ENCODE peak calls at places on chromosomes 13 and 19, in eight cellular contexts. Q is choroid plexus epithelial cell, P is aorta, C is fibroblast of mammary gland, J is cardiac muscle cell, X is breast epithelium, I is cardiac fibroblast, R is colonic mucosa. K is an unnamed sample.

GRCh38 chr13:113843864-113844556 is 19.9 kb downstream of the GAS6 start:
- DNase-seq in X (no peak), J (no peak), C (no peak), R (no peak), P (peak), Q (no peak), I (no peak), K (peak)

GRCh38 chr13:41411060-41411459 is 46.3 kb upstream of the RGCC start:
- DNase-seq in Q (no peak), C (no peak), I (no peak), J (no peak), R (no peak), X (no peak), P (no peak), K (no peak)

GRCh38 chr19:40422428-40423226 is 3.2 kb downstream of the SERTAD1 start:
- DNase-seq in R (no peak), J (no peak), P (no peak), C (no peak), I (no peak), Q (no peak), X (no peak), K (peak)

GRCh38 chr13:110816500-110816899 is 98.4 kb downstream of the ANKRD10 start:
- DNase-seq in R (no peak), J (no peak), P (no peak), I (no peak), X (no peak), C (no peak), Q (no peak), K (no peak)

GRCh38 chr19:19179548-19180441 is 9.7 kb upstream of the MEF2B start:
- DNase-seq in I (no peak), P (no peak), J (no peak), Q (no peak), R (no peak), X (no peak), C (peak), K (no peak)

GRCh38 chr19:29943615-29944014 is 1.6 kb downstream of the URI1 start:
- DNase-seq in R (no peak), C (peak), I (no peak), X (no peak), J (no peak), P (no peak), Q (no peak), K (no peak)

GRCh38 chr13:24692541-24692940 is 12.3 kb downstream of the ATP12A start:
- DNase-seq in X (no peak), C (peak), P (no peak), R (no peak), I (peak), J (peak), Q (peak), K (no peak)

GRCh38 chr19:18743281-18743825 is 47.8 kb downstream of the COMP start:
- DNase-seq in P (no peak), X (no peak), I (peak), R (peak), C (no peak), J (peak), Q (peak), K (peak)

GRCh38 chr13:21360463-21360862 is 98.6 kb downstream of the ZDHHC20 start:
- DNase-seq in I (no peak), X (no peak), J (no peak), C (no peak), Q (no peak), P (no peak), R (no peak), K (no peak)

GRCh38 chr13:66657165-66657895 is 572.8 kb downstream of the PCDH9 start:
- DNase-seq in P (no peak), R (no peak), C (peak), Q (peak), X (peak), J (peak), I (peak), K (no peak)

GRCh38 chr13:39527961-39528720 is 74.9 kb downstream of the LHFPL6 start:
- DNase-seq in C (peak), J (peak), I (peak), Q (peak), P (peak), X (no peak), R (no peak), K (no peak)

GRCh38 chr13:46575321-46575721 is 22.4 kb downstream of the LRCH1 start:
- DNase-seq in J (peak), X (no peak), Q (peak), C (peak), R (no peak), P (no peak), I (peak), K (no peak)

GRCh38 chr13:44117351-44117750 is 237.6 kb downstream of the LACC1 start:
- DNase-seq in R (no peak), X (no peak), I (peak), P (no peak), C (no peak), J (peak), Q (peak), K (no peak)

GRCh38 chr19:11227201-11227886 is 12.1 kb upstream of the ANGPTL8 start:
- DNase-seq in C (no peak), Q (peak), X (no peak), J (no peak), I (no peak), P (no peak), R (peak), K (no peak)

GRCh38 chr13:99501952-99502310 is 659 bp downstream of the TM9SF2 start:
- DNase-seq in J (peak), P (no peak), R (peak), Q (peak), X (no peak), C (no peak), I (peak), K (peak)

GRCh38 chr19:17775991-17776803 is 18.7 kb upstream of the B3GNT3 start:
- DNase-seq in J (peak), C (peak), Q (peak), X (no peak), P (no peak), I (peak), R (no peak), K (peak)

GRCh38 chr13:34943675-34944634 is 1.9 kb downstream of the NBEA start:
- DNase-seq in Q (no peak), J (no peak), P (no peak), C (no peak), X (no peak), R (no peak), I (no peak), K (no peak)

GRCh38 chr13:34939771-34940170 is 2.3 kb upstream of the NBEA start:
- DNase-seq in R (no peak), X (no peak), C (no peak), Q (no peak), I (no peak), P (no peak), J (no peak), K (no peak)

GRCh38 chr13:34942732-34943674 is 933 bp downstream of the NBEA start:
- DNase-seq in J (peak), X (no peak), Q (no peak), R (peak), P (peak), C (no peak), I (no peak), K (peak)

GRCh38 chr13:34941835-34942731 is at the start of gene NBEA:
- DNase-seq in J (peak), X (peak), R (peak), Q (peak), P (peak), I (peak), C (peak), K (peak)

DNA sequence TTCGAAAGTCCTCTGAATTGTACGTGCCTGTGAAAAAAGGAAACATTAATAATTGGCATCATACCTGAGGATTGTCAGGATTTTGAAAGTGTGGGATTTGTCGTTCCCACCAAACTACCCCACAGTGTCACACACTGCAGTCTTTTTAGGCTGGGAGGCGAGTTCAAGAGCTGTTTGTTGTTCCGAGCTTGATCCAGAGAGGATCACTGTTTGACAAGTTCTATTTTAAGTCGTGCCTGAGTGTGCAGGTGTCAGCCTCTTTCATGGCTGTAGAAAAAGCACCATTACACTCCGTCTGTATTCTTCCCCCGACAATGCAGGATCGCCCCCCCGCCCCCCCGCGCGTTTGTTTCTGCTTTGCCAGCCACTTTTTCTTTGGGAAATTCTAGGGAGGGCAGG is 635 bp upstream of the NBEA start:
- DNase-seq in I (no peak), J (no peak), C (no peak), R (no peak), X (no peak), P (no peak), Q (no peak), K (no peak)
- H3K4me3 ChIP-seq in I (peak), J (peak), C (peak), R (peak), X (peak), P (peak), Q (peak), K (peak)

DNA sequence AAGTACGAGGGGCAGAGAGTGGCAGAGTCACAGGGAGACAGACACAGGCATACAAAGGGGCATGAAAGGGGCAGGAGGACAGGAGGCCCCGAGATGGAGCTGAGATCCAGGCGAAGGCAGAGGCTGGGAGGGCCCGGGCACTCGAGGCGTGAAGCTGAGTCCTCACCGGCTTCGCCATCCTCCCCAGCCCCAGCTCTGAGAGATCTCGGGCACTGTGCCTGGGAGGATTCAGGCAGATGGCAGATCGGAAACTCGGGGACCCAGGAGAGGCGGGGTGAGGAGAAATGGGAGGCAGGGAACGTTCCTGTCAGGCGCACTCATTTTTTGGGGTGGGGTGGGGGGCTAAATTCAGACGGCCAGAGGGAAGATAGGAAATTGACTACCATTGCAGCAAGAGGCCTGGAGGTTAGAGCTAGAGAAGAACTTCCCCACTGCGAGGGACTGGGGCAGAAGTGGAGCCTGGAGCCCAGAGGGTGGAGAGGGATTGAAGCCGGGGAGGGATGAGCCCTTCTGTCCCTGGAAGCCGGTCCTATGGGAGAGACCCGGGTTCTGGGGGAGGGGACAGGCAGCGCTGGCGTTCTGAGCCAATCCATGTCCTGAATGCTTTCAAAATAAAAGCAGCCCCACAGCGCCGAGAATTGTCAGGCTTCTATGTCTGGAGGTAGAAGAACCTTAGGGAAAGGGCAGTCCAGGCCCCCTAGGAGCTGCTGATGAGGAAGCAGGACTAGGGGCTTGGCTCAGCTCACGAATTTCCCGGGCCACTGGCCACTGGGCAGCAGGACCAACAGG is 12.6 kb downstream of the LRRC4B start:
- DNase-seq in I (peak), R (no peak), J (no peak), C (no peak), P (no peak), X (no peak), Q (peak), K (no peak)
- H3K4me3 ChIP-seq in I (peak), R (peak), J (peak), C (no peak), P (no peak), X (peak), Q (no peak), K (peak)

DNA sequence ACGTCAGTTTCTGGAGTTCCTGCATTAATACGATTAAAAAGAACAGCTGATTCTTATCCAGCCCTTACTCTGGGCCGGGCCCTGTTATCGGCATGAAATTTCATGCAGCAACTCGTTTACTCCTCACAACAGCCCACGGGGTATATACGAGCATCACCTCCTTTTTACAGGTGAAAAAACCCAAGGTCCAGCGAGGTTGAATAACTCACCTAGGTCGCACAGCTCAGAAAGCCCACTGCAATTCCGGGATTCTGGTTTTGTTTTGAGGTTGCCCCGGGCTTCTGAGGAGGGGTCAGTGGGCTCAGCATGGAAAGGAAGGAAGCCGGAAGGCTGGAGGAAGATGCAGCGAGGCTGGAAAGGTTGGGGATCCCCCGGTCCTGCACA is 577 bp upstream of the ACP7 start:
- DNase-seq in Q (no peak), C (no peak), X (no peak), I (no peak), J (no peak), P (no peak), R (no peak), K (no peak)
- H3K4me3 ChIP-seq in Q (no peak), C (no peak), X (peak), I (peak), J (no peak), P (no peak), R (no peak), K (peak)

DNA sequence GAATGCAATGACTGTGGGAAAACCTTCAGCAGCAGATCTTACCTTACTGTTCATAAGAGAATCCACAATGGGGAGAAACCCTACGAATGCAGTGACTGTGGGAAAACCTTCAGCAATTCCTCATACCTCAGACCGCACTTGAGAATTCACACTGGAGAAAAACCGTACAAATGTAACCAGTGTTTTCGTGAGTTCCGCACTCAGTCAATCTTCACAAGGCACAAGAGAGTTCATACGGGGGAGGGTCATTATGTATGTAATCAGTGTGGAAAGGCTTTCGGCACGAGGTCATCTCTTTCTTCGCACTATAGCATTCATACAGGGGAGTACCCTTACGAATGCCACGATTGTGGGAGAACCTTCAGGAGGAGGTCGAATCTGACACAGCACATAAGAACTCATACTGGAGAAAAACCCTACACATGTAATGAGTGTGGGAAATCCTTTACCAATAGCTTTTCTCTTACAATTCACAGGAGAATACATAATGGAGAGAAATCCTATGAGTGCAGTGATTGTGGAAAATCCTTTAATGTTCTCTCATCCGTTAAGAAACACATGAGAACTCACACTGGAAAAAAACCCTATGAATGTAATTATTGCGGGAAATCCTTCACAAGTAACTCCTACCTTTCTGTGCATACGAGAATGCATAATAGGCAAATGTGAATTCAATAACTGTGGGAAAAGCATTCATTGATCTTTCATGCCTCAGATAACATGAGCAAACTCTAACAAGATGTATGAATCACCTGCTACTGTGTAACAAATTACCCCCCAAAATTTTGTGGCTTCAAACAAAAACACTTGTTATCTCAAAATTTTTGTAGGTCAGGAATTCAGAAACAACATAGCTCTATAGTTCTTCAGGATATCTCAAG is 13.8 kb downstream of the ZNF557 start:
- DNase-seq in C (peak), R (no peak), I (peak), Q (peak), X (no peak), J (peak), P (no peak), K (no peak)
- H3K4me3 ChIP-seq in C (no peak), R (no peak), I (no peak), Q (no peak), X (peak), J (no peak), P (peak), K (no peak)

DNA sequence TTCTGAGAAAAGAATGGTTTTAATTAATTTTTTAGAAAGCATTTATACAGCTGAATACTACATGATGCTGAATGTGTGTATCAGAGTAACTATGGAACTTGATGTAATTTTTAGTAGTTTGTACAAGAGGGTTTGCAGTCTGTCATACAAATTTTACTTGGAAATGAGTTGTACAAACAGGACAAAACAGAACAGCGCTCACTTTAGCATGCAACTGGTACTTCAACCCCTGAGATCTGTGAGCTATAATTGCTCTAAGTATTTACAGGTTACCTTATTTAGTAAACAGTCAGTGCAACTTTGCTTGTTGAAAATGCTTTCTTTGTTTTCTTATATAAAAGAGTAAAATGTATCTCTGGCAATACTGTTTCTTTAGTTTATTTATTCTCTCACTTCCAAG is 719 bp downstream of the TNFRSF19 start:
- DNase-seq in I (no peak), X (no peak), Q (peak), R (no peak), J (peak), P (no peak), C (peak), K (no peak)
- H3K4me3 ChIP-seq in I (no peak), X (peak), Q (peak), R (no peak), J (peak), P (no peak), C (no peak), K (no peak)

GRCh38 chr19:2164020-2164988 is 571 bp downstream of the DOT1L start:
- DNase-seq in R (peak), I (no peak), Q (no peak), X (peak), C (no peak), P (no peak), J (no peak), K (no peak)

GRCh38 chr19:2170219-2170618 is 6.5 kb downstream of the DOT1L start:
- DNase-seq in R (no peak), I (no peak), X (no peak), J (no peak), Q (no peak), C (no peak), P (no peak), K (no peak)

GRCh38 chr19:2168619-2169424 is 5.1 kb downstream of the DOT1L start:
- DNase-seq in R (peak), I (peak), C (peak), X (peak), Q (peak), J (peak), P (peak), K (peak)

GRCh38 chr19:2167896-2168618 is 4.3 kb downstream of the DOT1L start:
- DNase-seq in C (peak), X (no peak), I (peak), J (peak), P (peak), R (peak), Q (peak), K (no peak)

DNA sequence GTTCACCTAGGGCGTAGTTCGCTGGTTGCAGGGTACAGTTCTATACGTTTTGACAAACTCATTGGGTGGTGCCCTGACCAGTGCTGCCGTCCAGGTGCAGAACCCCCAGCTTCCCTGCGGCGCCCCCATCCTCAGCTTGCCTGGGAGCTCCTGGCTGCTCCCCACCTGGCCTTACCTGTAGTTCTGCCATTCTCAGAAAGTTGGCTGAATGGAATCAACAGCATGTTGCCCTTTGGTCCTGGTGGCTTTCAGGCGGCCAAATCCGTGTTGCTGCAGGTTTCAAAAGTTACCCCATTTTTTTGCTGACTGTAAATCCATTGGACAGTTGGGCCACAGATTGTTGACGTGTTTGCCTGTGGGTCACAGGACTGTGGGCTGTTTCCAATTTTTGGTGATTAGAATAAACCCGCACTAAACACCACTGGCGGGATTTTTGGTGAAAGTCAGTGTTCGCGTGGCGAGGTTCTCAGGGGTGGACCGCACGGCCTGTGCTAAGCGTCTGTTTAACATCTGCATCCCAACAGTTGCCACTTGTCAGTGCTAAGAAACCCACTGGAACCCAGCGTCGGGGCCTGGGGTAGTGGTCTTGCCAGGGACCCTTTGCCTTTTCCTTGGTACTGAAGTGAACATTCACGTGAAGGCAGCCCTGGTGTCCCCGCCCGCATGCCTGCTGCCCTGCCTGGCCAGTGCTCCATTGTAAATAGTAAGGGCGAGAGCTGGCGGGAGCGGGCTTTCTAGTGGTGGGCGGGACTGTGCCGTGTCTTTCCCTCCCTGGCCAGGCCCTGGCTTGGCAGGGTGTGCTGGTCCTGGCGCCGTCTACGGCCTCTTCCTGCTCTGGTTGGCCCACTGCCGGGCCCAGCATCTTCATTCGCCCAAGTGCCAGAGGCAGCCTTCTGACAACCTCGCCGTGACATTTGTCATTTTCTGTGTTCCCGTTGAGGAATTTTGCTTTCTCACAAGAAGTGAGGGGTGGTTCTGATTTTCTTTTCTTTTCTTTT is 3.3 kb downstream of the DOT1L start:
- DNase-seq in Q (no peak), C (peak), X (peak), P (peak), R (peak), I (peak), J (peak), K (peak)
- H3K4me3 ChIP-seq in Q (no peak), C (peak), X (no peak), P (no peak), R (no peak), I (no peak), J (no peak), K (peak)

DNA sequence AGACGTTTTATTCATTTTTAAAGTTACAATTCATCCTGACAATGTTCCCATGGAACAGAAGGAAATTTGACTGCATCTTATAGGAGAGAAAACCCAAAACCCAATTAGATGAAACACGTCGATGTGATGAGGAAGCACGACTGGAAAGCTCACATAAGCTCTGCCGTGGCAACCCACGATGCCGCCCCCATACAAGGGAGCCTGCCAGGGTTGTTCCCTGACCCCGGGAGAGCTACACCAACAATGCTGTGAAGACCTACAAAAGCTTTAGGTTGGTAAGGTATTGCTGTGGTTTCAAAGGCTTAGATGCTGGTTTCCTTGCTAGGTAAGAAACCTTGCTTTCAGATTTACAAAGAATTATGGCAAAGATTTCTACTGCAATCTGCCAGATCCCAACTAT is 393.1 kb downstream of the KLF12 start:
- DNase-seq in Q (peak), I (peak), X (no peak), R (no peak), P (no peak), C (peak), J (peak), K (no peak)
- H3K4me3 ChIP-seq in Q (peak), I (no peak), X (peak), R (no peak), P (no peak), C (peak), J (no peak), K (no peak)

K was measured in upper lobe of left lung.